ENCODE peak calls at places on chromosomes 5 and 9, in four cellular contexts. One of them, this sample, is unnamed.

GRCh38 chr9:104810421-104811339 is 46.8 kb downstream of the NIPSNAP3B start:
- DNase-seq in H1: no peak
- DNase-seq in ovary: no peak
- DNase-seq in stomach: peak; percentile 74
- DNase-seq in this sample: no peak

GRCh38 chr9:134960701-134961181 is 43.0 kb upstream of the FCN1 start:
- DNase-seq in H1: no peak
- DNase-seq in ovary: peak; percentile 12
- DNase-seq in stomach: no peak
- DNase-seq in this sample: no peak

GRCh38 chr5:27466959-27467358 is 428.6 kb upstream of the CDH9 start:
- DNase-seq in H1: no peak
- DNase-seq in ovary: no peak
- DNase-seq in stomach: no peak
- DNase-seq in this sample: no peak

GRCh38 chr9:105447386-105447813 is 434 bp upstream of the FSD1L start:
- DNase-seq in H1: no peak
- DNase-seq in ovary: no peak
- DNase-seq in stomach: no peak
- DNase-seq in this sample: no peak

GRCh38 chr5:67976812-67977455 is 238.6 kb upstream of the PIK3R1 start:
- DNase-seq in H1: no peak
- DNase-seq in ovary: no peak
- DNase-seq in stomach: no peak
- DNase-seq in this sample: no peak

GRCh38 chr5:119393746-119394145 is 37.9 kb downstream of the TNFAIP8 start:
- DNase-seq in H1: no peak
- DNase-seq in ovary: no peak
- DNase-seq in stomach: no peak
- DNase-seq in this sample: no peak

GRCh38 chr9:116377179-116377790 is 223.7 kb downstream of the PAPPA start:
- DNase-seq in H1: no peak
- DNase-seq in ovary: no peak
- DNase-seq in stomach: no peak
- DNase-seq in this sample: no peak

GRCh38 chr9:125504616-125505015 is 202.4 kb downstream of the MAPKAP1 start:
- DNase-seq in H1: no peak
- DNase-seq in ovary: no peak
- DNase-seq in stomach: no peak
- DNase-seq in this sample: peak; percentile 19

GRCh38 chr9:129258124-129258822 is 80.2 kb upstream of the IER5L start:
- DNase-seq in H1: peak; percentile 96
- DNase-seq in ovary: peak; percentile 97
- DNase-seq in stomach: peak; percentile 86
- DNase-seq in this sample: peak; percentile 96

GRCh38 chr5:180433029-180433416 is 61.2 kb upstream of the CNOT6 start:
- DNase-seq in H1: no peak
- DNase-seq in ovary: no peak
- DNase-seq in stomach: no peak
- DNase-seq in this sample: no peak

GRCh38 chr9:106921341-106921899 is 58.5 kb downstream of the ZNF462 start:
- DNase-seq in H1: no peak
- DNase-seq in ovary: peak; percentile 54
- DNase-seq in stomach: no peak
- DNase-seq in this sample: no peak

GRCh38 chr5:74382115-74382514 is 258.4 kb downstream of the ENC1 start:
- DNase-seq in H1: no peak
- DNase-seq in ovary: no peak
- DNase-seq in stomach: no peak
- DNase-seq in this sample: no peak
- H3K4me1 ChIP-seq in H1: no peaks in the 10 kb centered on the region
- H3K4me1 ChIP-seq in ovary: peaks cover 11% of the 10 kb centered on the region
- H3K4me1 ChIP-seq in stomach: peaks cover 8% of the 10 kb centered on the region
- H3K4me1 ChIP-seq in this sample: peaks cover 26% of the 10 kb centered on the region

DNA sequence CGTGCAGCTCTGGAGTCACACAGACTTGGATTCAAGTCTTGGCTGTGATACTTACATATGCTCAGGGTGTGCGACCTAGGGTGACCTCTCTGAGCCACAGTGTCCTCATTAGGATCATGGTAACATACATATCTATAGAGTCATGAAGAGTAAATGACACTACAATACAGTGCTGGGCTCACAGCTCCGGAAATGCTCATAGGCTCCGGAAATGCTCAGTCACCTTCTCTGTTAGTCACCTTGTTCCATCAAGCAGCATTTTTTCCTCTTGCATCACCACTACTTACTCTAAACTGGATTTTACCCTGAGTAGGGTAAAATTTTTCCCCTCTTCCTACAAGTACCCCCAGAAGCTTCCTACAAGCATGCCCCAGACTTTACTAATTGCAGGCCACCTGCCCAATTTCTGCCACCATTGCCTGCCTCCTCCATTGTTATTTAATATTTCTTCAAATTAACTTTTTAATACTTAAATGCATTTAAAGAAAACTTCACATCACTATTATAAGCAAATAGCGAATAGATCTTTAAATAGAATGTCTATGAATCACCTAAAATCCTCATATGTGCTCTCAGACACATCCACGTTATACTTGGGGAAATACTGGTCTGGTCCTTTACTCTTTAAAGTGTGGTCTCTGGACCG is 147.6 kb upstream of the SPRY4 start:
- DNase-seq in H1: no peak
- DNase-seq in ovary: no peak
- DNase-seq in stomach: no peak
- DNase-seq in this sample: no peak
- TF ChIP-seq EP300 in H1: no peak
- TF ChIP-seq EP300 in ovary: no peak
- TF ChIP-seq EP300 in stomach: no peak
- TF ChIP-seq EP300 in this sample: no peak

DNA sequence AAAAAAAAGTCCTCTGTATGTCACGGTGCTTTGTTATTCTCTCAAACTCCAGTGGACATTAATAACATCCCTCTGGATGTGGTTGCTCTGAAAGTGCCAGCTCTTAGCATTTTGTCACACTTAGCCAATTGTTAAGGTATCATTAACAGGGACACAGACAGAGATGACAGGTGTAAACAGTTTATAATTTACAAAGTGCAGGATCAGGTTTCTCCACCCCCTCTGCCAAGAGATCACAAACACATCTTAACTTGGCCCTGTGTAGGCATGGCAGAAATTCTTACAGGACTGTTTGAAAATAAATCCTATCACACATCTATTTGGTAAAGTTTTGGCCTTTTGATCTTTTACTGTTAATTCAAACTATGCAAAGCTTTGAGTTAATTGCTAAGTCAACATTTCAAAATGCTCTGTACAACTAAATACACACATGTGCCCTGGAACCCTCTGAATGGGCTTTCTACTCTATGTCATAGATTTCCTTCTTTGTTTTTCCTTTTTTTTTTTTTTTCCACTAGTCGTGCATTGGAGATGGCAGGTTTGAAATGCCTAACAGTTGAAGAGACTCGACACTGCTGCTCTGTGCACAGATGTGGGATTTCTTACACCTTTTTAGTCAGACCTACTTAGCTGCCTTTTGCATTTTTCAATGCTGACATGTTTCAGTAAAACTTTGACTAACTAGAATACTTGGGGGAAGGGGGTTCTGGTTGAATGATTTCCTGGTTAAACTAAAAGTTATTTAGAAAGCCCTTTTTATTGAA is 41.7 kb downstream of the SEMA6A start:
- DNase-seq in H1: no peak
- DNase-seq in ovary: no peak
- DNase-seq in stomach: no peak
- DNase-seq in this sample: no peak
- H3K4me1 ChIP-seq in H1: peaks cover 9% of the 10 kb centered on the region
- H3K4me1 ChIP-seq in ovary: peaks cover 4% of the 10 kb centered on the region
- H3K4me1 ChIP-seq in stomach: peaks cover 9% of the 10 kb centered on the region
- H3K4me1 ChIP-seq in this sample: peaks cover 50% of the 10 kb centered on the region

DNA sequence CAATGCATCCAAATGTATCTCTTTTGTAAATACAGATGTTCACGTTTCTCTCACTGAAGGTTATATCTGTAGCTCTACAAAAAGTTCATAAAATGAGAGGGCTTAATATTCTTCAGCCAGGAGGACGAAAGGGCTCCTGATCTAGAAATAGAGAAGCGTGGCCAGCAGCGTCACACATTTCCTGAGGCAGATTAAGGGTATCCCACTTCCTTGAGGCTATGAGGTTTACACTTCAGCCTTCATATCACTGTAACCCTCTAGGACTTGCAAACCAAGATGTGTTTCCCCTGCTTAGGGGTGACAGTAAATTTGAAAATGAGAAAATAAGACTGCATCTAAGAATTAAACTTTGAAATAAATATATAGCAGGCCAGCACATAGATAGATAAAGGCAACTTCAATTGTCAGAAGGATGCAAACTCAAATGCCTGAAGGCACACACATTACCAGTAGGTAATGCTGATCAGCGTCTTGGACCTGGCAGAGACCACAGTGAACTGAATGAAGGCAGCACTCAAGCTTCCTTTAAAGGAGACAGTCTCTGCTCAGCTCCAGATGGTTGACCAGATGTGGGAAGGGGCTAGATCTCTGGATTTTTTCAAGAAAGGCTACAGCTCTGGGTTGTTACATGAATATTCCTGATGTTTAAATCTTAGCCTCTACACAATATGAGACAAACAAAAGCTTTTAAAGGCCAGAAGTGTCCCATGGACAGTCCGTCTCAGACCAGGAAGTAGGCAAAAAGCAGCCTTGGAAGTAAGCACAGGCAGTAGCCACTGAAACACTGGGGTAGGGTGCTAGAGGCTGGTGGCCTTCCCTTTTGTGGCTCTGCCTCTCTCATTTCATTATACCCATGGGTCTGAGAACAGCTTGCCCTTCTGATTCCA is 197.7 kb downstream of the MCTP1 start:
- DNase-seq in H1: no peak
- DNase-seq in ovary: no peak
- DNase-seq in stomach: no peak
- DNase-seq in this sample: no peak
- TF ChIP-seq EP300 in H1: no peak
- TF ChIP-seq EP300 in ovary: no peak
- TF ChIP-seq EP300 in stomach: no peak
- TF ChIP-seq EP300 in this sample: no peak